ENCODE peak calls at places on chromosomes 6 and 20, in six cellular contexts. One of them, this sample, is unnamed.

GRCh38 chr20:50594231-50594590 is 84.0 kb downstream of the PTPN1 start:
- DNase-seq in non-pigmented ciliary epithelial cell: no peak
- DNase-seq in RKO: no peak
- DNase-seq in RWPE1: no peak
- DNase-seq in hippocampal formation: no peak
- DNase-seq in left kidney: no peak
- DNase-seq in this sample: no peak

GRCh38 chr6:10465633-10466499 is 51.0 kb upstream of the TFAP2A start:
- DNase-seq in non-pigmented ciliary epithelial cell: no peak
- DNase-seq in RKO: peak
- DNase-seq in RWPE1: peak
- DNase-seq in hippocampal formation: no peak
- DNase-seq in left kidney: peak
- DNase-seq in this sample: peak

GRCh38 chr6:81624443-81624842 is 128.0 kb downstream of the TENT5A start:
- DNase-seq in non-pigmented ciliary epithelial cell: no peak
- DNase-seq in RKO: no peak
- DNase-seq in RWPE1: no peak
- DNase-seq in hippocampal formation: no peak
- DNase-seq in left kidney: no peak
- DNase-seq in this sample: no peak

GRCh38 chr6:132333639-132334516 is 67.4 kb downstream of the MOXD1 start:
- DNase-seq in non-pigmented ciliary epithelial cell: peak
- DNase-seq in RKO: peak
- DNase-seq in RWPE1: peak
- DNase-seq in hippocampal formation: no peak
- DNase-seq in left kidney: peak
- DNase-seq in this sample: no peak

GRCh38 chr20:38252292-38253288 is 7.9 kb downstream of the KIAA1755 start:
- DNase-seq in non-pigmented ciliary epithelial cell: no peak
- DNase-seq in RKO: no peak
- DNase-seq in RWPE1: no peak
- DNase-seq in hippocampal formation: no peak
- DNase-seq in left kidney: peak
- DNase-seq in this sample: no peak

GRCh38 chr20:37849169-37849568 is 53.8 kb upstream of the VSTM2L start:
- DNase-seq in non-pigmented ciliary epithelial cell: no peak
- DNase-seq in RKO: no peak
- DNase-seq in RWPE1: no peak
- DNase-seq in hippocampal formation: no peak
- DNase-seq in left kidney: no peak
- DNase-seq in this sample: no peak

GRCh38 chr20:26167499-26167898 is 470.8 kb upstream of the ZNF337 start:
- DNase-seq in non-pigmented ciliary epithelial cell: peak
- DNase-seq in RKO: no peak
- DNase-seq in RWPE1: no peak
- DNase-seq in hippocampal formation: no peak
- DNase-seq in left kidney: peak
- DNase-seq in this sample: no peak

GRCh38 chr20:63956664-63957003 is 418 bp upstream of the UCKL1 start:
- DNase-seq in non-pigmented ciliary epithelial cell: no peak
- DNase-seq in RKO: peak
- DNase-seq in RWPE1: no peak
- DNase-seq in hippocampal formation: no peak
- DNase-seq in left kidney: no peak
- DNase-seq in this sample: no peak

GRCh38 chr6:5058254-5058653 is 26.9 kb upstream of the PPP1R3G start:
- DNase-seq in non-pigmented ciliary epithelial cell: no peak
- DNase-seq in RKO: no peak
- DNase-seq in RWPE1: no peak
- DNase-seq in hippocampal formation: no peak
- DNase-seq in left kidney: no peak
- DNase-seq in this sample: no peak

GRCh38 chr6:88650029-88650619 is 313.3 kb downstream of the RNGTT start:
- DNase-seq in non-pigmented ciliary epithelial cell: peak
- DNase-seq in RKO: no peak
- DNase-seq in RWPE1: no peak
- DNase-seq in hippocampal formation: no peak
- DNase-seq in left kidney: no peak
- DNase-seq in this sample: no peak

GRCh38 chr6:56222509-56222908 is 24.9 kb downstream of the COL21A1 start:
- DNase-seq in non-pigmented ciliary epithelial cell: no peak
- DNase-seq in RKO: no peak
- DNase-seq in RWPE1: no peak
- DNase-seq in hippocampal formation: no peak
- DNase-seq in left kidney: peak
- DNase-seq in this sample: no peak

GRCh38 chr20:23049201-23049932 is at the start of gene THBD:
- DNase-seq in non-pigmented ciliary epithelial cell: no peak
- DNase-seq in RKO: no peak
- DNase-seq in RWPE1: peak
- DNase-seq in hippocampal formation: no peak
- DNase-seq in left kidney: peak
- DNase-seq in this sample: peak

GRCh38 chr6:156109713-156110112 is 654.1 kb upstream of the NOX3 start:
- DNase-seq in non-pigmented ciliary epithelial cell: no peak
- DNase-seq in RKO: peak
- DNase-seq in RWPE1: no peak
- DNase-seq in hippocampal formation: no peak
- DNase-seq in left kidney: peak
- DNase-seq in this sample: no peak

GRCh38 chr6:156589281-156589680 is 187.9 kb upstream of the ARID1B start:
- DNase-seq in non-pigmented ciliary epithelial cell: peak
- DNase-seq in RKO: no peak
- DNase-seq in RWPE1: no peak
- DNase-seq in hippocampal formation: no peak
- DNase-seq in left kidney: no peak
- DNase-seq in this sample: no peak

GRCh38 chr6:138512615-138513014 is 13.3 kb upstream of the NHSL1 start:
- DNase-seq in non-pigmented ciliary epithelial cell: no peak
- DNase-seq in RKO: no peak
- DNase-seq in RWPE1: no peak
- DNase-seq in hippocampal formation: no peak
- DNase-seq in left kidney: no peak
- DNase-seq in this sample: no peak

GRCh38 chr6:168272379-168273011 is 47.1 kb downstream of the DACT2 start:
- DNase-seq in non-pigmented ciliary epithelial cell: no peak
- DNase-seq in RKO: no peak
- DNase-seq in RWPE1: no peak
- DNase-seq in hippocampal formation: no peak
- DNase-seq in left kidney: peak
- DNase-seq in this sample: no peak

GRCh38 chr20:47677314-47678129 is 107.8 kb downstream of the SULF2 start:
- DNase-seq in non-pigmented ciliary epithelial cell: no peak
- DNase-seq in RKO: peak
- DNase-seq in RWPE1: peak
- DNase-seq in hippocampal formation: no peak
- DNase-seq in left kidney: peak
- DNase-seq in this sample: peak

GRCh38 chr6:102944475-102944874 is 1551.0 kb downstream of the GRIK2 start:
- DNase-seq in non-pigmented ciliary epithelial cell: no peak
- DNase-seq in RKO: peak
- DNase-seq in RWPE1: no peak
- DNase-seq in hippocampal formation: no peak
- DNase-seq in left kidney: no peak
- DNase-seq in this sample: no peak

GRCh38 chr6:29810371-29810770 is 17.3 kb upstream of the HLA-G start:
- DNase-seq in non-pigmented ciliary epithelial cell: no peak
- DNase-seq in RKO: no peak
- DNase-seq in RWPE1: no peak
- DNase-seq in hippocampal formation: no peak
- DNase-seq in left kidney: no peak
- DNase-seq in this sample: no peak

GRCh38 chr6:127302728-127303675 is 36.3 kb downstream of the RNF146 start:
- DNase-seq in non-pigmented ciliary epithelial cell: peak
- DNase-seq in RKO: peak
- DNase-seq in RWPE1: peak
- DNase-seq in hippocampal formation: no peak
- DNase-seq in left kidney: peak
- DNase-seq in this sample: peak

GRCh38 chr20:51404297-51405060 is 138.0 kb downstream of the NFATC2 start:
- DNase-seq in non-pigmented ciliary epithelial cell: no peak
- DNase-seq in RKO: peak
- DNase-seq in RWPE1: no peak
- DNase-seq in hippocampal formation: no peak
- DNase-seq in left kidney: no peak
- DNase-seq in this sample: no peak

GRCh38 chr6:41331401-41332150 is 3.8 kb upstream of the NCR2 start:
- DNase-seq in non-pigmented ciliary epithelial cell: no peak
- DNase-seq in RKO: no peak
- DNase-seq in RWPE1: no peak
- DNase-seq in hippocampal formation: no peak
- DNase-seq in left kidney: peak
- DNase-seq in this sample: no peak

GRCh38 chr6:25414168-25414567 is 135.0 kb downstream of the CARMIL1 start:
- DNase-seq in non-pigmented ciliary epithelial cell: no peak
- DNase-seq in RKO: no peak
- DNase-seq in RWPE1: no peak
- DNase-seq in hippocampal formation: no peak
- DNase-seq in left kidney: no peak
- DNase-seq in this sample: no peak

GRCh38 chr6:124069230-124069815 is 265.7 kb downstream of the NKAIN2 start:
- DNase-seq in non-pigmented ciliary epithelial cell: no peak
- DNase-seq in RKO: no peak
- DNase-seq in RWPE1: no peak
- DNase-seq in hippocampal formation: no peak
- DNase-seq in left kidney: no peak
- DNase-seq in this sample: peak

GRCh38 chr6:45504947-45505346 is 127.2 kb upstream of the SUPT3H start:
- DNase-seq in non-pigmented ciliary epithelial cell: peak
- DNase-seq in RKO: no peak
- DNase-seq in RWPE1: peak
- DNase-seq in hippocampal formation: no peak
- DNase-seq in left kidney: peak
- DNase-seq in this sample: peak

GRCh38 chr6:39923394-39923793 is 10.9 kb downstream of the MOCS1 start:
- DNase-seq in non-pigmented ciliary epithelial cell: no peak
- DNase-seq in RKO: no peak
- DNase-seq in RWPE1: peak
- DNase-seq in hippocampal formation: no peak
- DNase-seq in left kidney: no peak
- DNase-seq in this sample: no peak

GRCh38 chr20:6993016-6993415 is 225.5 kb downstream of the BMP2 start:
- DNase-seq in non-pigmented ciliary epithelial cell: peak
- DNase-seq in RKO: no peak
- DNase-seq in RWPE1: peak
- DNase-seq in hippocampal formation: no peak
- DNase-seq in left kidney: no peak
- DNase-seq in this sample: peak

GRCh38 chr6:79152269-79152737 is 74.2 kb upstream of the PHIP start:
- DNase-seq in non-pigmented ciliary epithelial cell: no peak
- DNase-seq in RKO: no peak
- DNase-seq in RWPE1: no peak
- DNase-seq in hippocampal formation: no peak
- DNase-seq in left kidney: no peak
- DNase-seq in this sample: no peak

GRCh38 chr20:1414982-1415381 is 22.1 kb upstream of the FKBP1A start:
- DNase-seq in non-pigmented ciliary epithelial cell: no peak
- DNase-seq in RKO: no peak
- DNase-seq in RWPE1: no peak
- DNase-seq in hippocampal formation: no peak
- DNase-seq in left kidney: no peak
- DNase-seq in this sample: no peak

GRCh38 chr6:114364295-114364694 is 21.5 kb upstream of the HS3ST5 start:
- DNase-seq in non-pigmented ciliary epithelial cell: peak
- DNase-seq in RKO: peak
- DNase-seq in RWPE1: peak
- DNase-seq in hippocampal formation: no peak
- DNase-seq in left kidney: no peak
- DNase-seq in this sample: peak

This sample was measured in NCI-H69.